ENCODE peak calls at places on chromosomes 5 and 9, in six cellular contexts. R is fibroblast of mammary gland, K is AG04449, X is left ventricle myocardium inferior, P is mucosa of descending colon, J is A549. S is an unnamed sample.

GRCh38 chr9:96782241-96782640 is 4.4 kb upstream of the ZNF510 start:
- DNase-seq in R (no peak), K (no peak), X (no peak), P (no peak), J (no peak), S (no peak)

GRCh38 chr9:108933231-108933630 is 693 bp downstream of the ELP1 start:
- DNase-seq in R (peak), K (no peak), X (no peak), P (no peak), J (no peak), S (peak)

GRCh38 chr5:178535299-178536175 is 54.7 kb downstream of the COL23A1 start:
- DNase-seq in R (no peak), K (no peak), X (peak), P (no peak), J (no peak), S (no peak)

GRCh38 chr5:45376463-45376862 is 319.7 kb downstream of the HCN1 start:
- DNase-seq in R (peak), K (no peak), X (no peak), P (no peak), J (no peak), S (no peak)

GRCh38 chr9:95425910-95426551 is 90.7 kb downstream of the PTCH1 start:
- DNase-seq in R (peak), K (no peak), X (no peak), P (no peak), J (peak), S (peak)

GRCh38 chr9:124377551-124377950 is 37.7 kb downstream of the PSMB7 start:
- DNase-seq in R (no peak), K (no peak), X (no peak), P (no peak), J (no peak), S (no peak)

GRCh38 chr9:101081641-101082040 is 53.1 kb downstream of the PLPPR1 start:
- DNase-seq in R (no peak), K (no peak), X (no peak), P (no peak), J (no peak), S (no peak)

GRCh38 chr5:56055287-56055686 is 60.5 kb upstream of the IL6ST start:
- DNase-seq in R (peak), K (no peak), X (no peak), P (no peak), J (no peak), S (no peak)

GRCh38 chr5:142686968-142687367 is 1.1 kb upstream of the FGF1 start:
- DNase-seq in R (no peak), K (no peak), X (no peak), P (no peak), J (no peak), S (peak)

GRCh38 chr9:80320916-80321315 is 749.2 kb downstream of the TLE4 start:
- DNase-seq in R (peak), K (no peak), X (no peak), P (no peak), J (no peak), S (peak)

GRCh38 chr5:124468671-124469411 is 277.6 kb downstream of the ZNF608 start:
- DNase-seq in R (no peak), K (no peak), X (no peak), P (no peak), J (no peak), S (no peak)

GRCh38 chr9:124810513-124811355 is 33.8 kb downstream of the OLFML2A start:
- DNase-seq in R (peak), K (peak), X (no peak), P (no peak), J (peak), S (peak)

GRCh38 chr5:174303437-174304045 is 258.0 kb downstream of the NSG2 start:
- DNase-seq in R (no peak), K (no peak), X (no peak), P (no peak), J (no peak), S (no peak)

GRCh38 chr9:92671323-92671722 is 1.4 kb upstream of the IPPK start:
- DNase-seq in R (peak), K (no peak), X (peak), P (no peak), J (peak), S (peak)

GRCh38 chr5:134911285-134912215 is 6.6 kb downstream of the PCBD2 start:
- DNase-seq in R (peak), K (no peak), X (no peak), P (no peak), J (no peak), S (peak)

GRCh38 chr9:114856210-114856941 is 50.5 kb upstream of the TNFSF15 start:
- DNase-seq in R (peak), K (peak), X (peak), P (no peak), J (no peak), S (peak)

GRCh38 chr9:114341991-114342390 is 12.3 kb downstream of the ORM2 start:
- DNase-seq in R (no peak), K (no peak), X (no peak), P (no peak), J (no peak), S (no peak)

GRCh38 chr5:10759111-10759510 is 1.9 kb downstream of the DAP start:
- DNase-seq in R (no peak), K (no peak), X (no peak), P (peak), J (no peak), S (no peak)

GRCh38 chr5:6553986-6554385 is 78.9 kb downstream of the NSUN2 start:
- DNase-seq in R (no peak), K (no peak), X (no peak), P (no peak), J (no peak), S (no peak)

GRCh38 chr5:35598707-35599370 is 18.8 kb upstream of the SPEF2 start:
- DNase-seq in R (no peak), K (no peak), X (no peak), P (peak), J (peak), S (no peak)

GRCh38 chr5:173573126-173573960 is 43.1 kb downstream of the BOD1 start:
- DNase-seq in R (peak), K (no peak), X (peak), P (peak), J (peak), S (peak)

GRCh38 chr9:112384690-112385089 is 4.8 kb downstream of the HSDL2 start:
- DNase-seq in R (no peak), K (no peak), X (no peak), P (no peak), J (no peak), S (no peak)

GRCh38 chr5:170522211-170523128 is 18.6 kb downstream of the KCNIP1 start:
- DNase-seq in R (peak), K (peak), X (no peak), P (no peak), J (peak), S (peak)

GRCh38 chr5:32155211-32155610 is 18.9 kb downstream of the GOLPH3 start:
- DNase-seq in R (no peak), K (no peak), X (no peak), P (no peak), J (no peak), S (no peak)

GRCh38 chr9:34413229-34413852 is 36.6 kb upstream of the MYORG start:
- DNase-seq in R (peak), K (no peak), X (no peak), P (no peak), J (peak), S (peak)

GRCh38 chr5:95856501-95856981 is 34.0 kb upstream of the GLRX start:
- DNase-seq in R (no peak), K (no peak), X (no peak), P (no peak), J (no peak), S (no peak)

GRCh38 chr9:93650448-93650847 is 74.1 kb downstream of the PHF2 start:
- DNase-seq in R (no peak), K (no peak), X (peak), P (peak), J (no peak), S (no peak)

GRCh38 chr9:128995791-128996190 is 32.3 kb downstream of the SH3GLB2 start:
- DNase-seq in R (no peak), K (no peak), X (no peak), P (peak), J (no peak), S (no peak)

GRCh38 chr9:128276574-128277270 is 646 bp downstream of the SWI5 start:
- DNase-seq in R (peak), K (no peak), X (no peak), P (no peak), J (no peak), S (peak)

GRCh38 chr5:96256795-96257470 is 176.1 kb downstream of the PCSK1 start:
- DNase-seq in R (peak), K (peak), X (no peak), P (no peak), J (peak), S (peak)

GRCh38 chr5:38069360-38069759 is 189.0 kb upstream of the EGFLAM start:
- DNase-seq in R (peak), K (no peak), X (no peak), P (no peak), J (no peak), S (peak)

GRCh38 chr9:123478967-123479602 is 123.1 kb downstream of the CRB2 start:
- DNase-seq in R (no peak), K (no peak), X (no peak), P (no peak), J (no peak), S (no peak)

GRCh38 chr5:82595083-82595482 is 316.9 kb upstream of the RPS23 start:
- DNase-seq in R (no peak), K (no peak), X (no peak), P (no peak), J (no peak), S (peak)

GRCh38 chr5:82599030-82599429 is 320.9 kb upstream of the RPS23 start:
- DNase-seq in R (no peak), K (no peak), X (no peak), P (no peak), J (no peak), S (peak)

GRCh38 chr5:82599692-82600091 is 321.5 kb upstream of the RPS23 start:
- DNase-seq in R (no peak), K (no peak), X (no peak), P (no peak), J (no peak), S (no peak)

GRCh38 chr5:82594097-82594496 is 315.9 kb upstream of the RPS23 start:
- DNase-seq in R (no peak), K (no peak), X (no peak), P (no peak), J (no peak), S (peak)

DNA sequence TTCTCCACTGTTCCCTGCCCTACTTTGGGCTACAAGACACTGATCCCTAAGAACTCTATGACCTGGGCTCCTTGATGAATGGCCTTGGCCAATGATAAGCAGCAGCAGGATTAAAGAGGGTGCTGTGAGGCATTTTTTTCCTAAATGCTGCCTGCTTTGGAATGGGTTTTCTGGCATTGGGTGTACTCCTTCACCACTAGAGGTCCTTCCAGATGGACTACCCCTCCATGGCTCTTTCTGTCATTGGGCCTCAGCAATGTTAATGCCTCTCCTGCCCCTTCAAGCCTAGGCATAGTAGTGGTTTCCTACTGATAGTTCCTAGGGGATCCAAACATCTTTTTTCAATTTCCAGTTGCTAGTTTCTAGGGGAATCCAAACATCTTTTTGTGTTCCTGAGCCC is 319.3 kb upstream of the RPS23 start:
- DNase-seq in R (no peak), K (no peak), X (no peak), P (no peak), J (peak), S (no peak)
- TF ChIP-seq CTCF in R (peak), K (no peak), X (no peak), P (no peak), J (no peak), S (peak)

GRCh38 chr9:85941617-85941930 is 628 bp downstream of the NAA35 start:
- DNase-seq in R (peak), K (no peak), X (no peak), P (no peak), J (no peak), S (no peak)

GRCh38 chr9:85940832-85941616 is at the start of gene NAA35:
- DNase-seq in R (peak), K (peak), X (peak), P (peak), J (peak), S (peak)

GRCh38 chr9:85942913-85943729 is 2.2 kb downstream of the NAA35 start:
- DNase-seq in R (peak), K (no peak), X (no peak), P (no peak), J (no peak), S (no peak)

GRCh38 chr9:85941966-85942912 is 1.3 kb downstream of the NAA35 start:
- DNase-seq in R (peak), K (no peak), X (no peak), P (no peak), J (no peak), S (no peak)

GRCh38 chr9:85940275-85940831 is 593 bp upstream of the NAA35 start:
- DNase-seq in R (no peak), K (no peak), X (no peak), P (no peak), J (peak), S (no peak)
- H3K4me3 ChIP-seq in R (peak), K (peak), X (peak), P (no peak), J (peak), S (peak)

DNA sequence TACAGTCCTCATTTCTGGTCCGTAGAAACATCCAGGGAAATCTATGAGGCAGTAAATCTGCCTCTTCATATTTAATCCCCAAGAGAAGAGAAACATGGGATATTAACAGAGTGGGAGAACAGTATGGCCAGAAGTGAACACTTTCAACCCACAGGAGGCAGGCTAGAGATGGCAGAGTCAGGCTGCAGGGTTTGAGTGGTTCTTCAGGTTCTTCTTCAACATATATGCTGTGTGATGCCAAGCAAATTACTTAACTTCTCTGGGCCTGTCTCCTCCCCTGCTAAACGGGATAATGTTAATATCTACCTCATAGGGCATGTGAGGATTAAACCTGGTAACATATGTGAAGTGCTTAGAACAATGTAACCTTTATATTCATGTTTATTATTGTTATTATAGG is 321.8 kb downstream of the PSAT1 start:
- DNase-seq in R (no peak), K (no peak), X (no peak), P (no peak), J (no peak), S (no peak)
- TF ChIP-seq CTCF in R (no peak), K (no peak), X (no peak), P (no peak), J (no peak), S (no peak)

DNA sequence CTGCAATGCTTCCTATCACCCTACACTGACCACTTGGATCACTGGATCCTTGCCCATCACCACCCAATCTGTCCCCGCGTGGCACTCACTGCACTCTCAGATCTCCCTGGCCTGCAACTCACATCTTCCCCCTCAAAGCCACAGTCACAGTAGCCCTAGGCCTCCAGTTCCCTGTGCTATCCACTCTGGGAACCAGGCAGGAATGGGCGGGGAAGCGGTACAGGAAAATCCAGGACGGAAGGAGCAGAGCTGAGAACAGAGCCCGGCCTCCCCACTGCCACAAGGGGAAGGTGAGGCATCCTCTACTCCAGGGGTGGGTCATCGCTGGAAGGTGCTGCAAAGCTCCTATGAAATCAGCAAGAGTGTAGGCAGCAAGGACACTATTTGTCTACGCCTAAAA is 102.6 kb downstream of the ESM1 start:
- DNase-seq in R (no peak), K (no peak), X (no peak), P (no peak), J (no peak), S (no peak)
- H3K4me3 ChIP-seq in R (no peak), K (no peak), X (peak), P (no peak), J (no peak), S (no peak)

DNA sequence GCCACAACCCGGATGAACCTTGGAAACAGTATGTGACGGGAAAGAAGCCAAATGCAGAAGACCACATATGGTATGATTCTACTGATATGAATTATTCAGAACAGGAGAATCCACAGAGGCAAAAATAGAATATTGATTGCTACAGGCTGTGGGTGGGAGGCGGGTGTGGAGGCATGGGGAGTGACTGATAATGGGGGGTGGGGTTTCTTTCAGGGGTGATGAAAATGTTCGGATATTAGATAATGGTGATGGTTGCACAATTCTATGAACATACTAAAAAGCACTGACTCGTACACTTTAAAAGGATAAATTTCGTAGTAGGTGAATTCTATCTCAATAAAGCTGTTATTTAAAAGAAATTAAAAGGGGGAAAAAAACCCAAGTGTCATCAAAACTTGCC is 10.7 kb downstream of the IL4 start:
- DNase-seq in R (peak), K (no peak), X (no peak), P (no peak), J (no peak), S (no peak)
- TF ChIP-seq CTCF in R (no peak), K (no peak), X (no peak), P (no peak), J (no peak), S (no peak)